ENCODE peak calls at places on chromosomes 4 and X, in nine cellular contexts. One of them, this sample, is unnamed.

GRCh38 chr4:98245226-98245625 is 16.0 kb upstream of the RAP1GDS1 start:
- DNase-seq in HCT116: no peak
- DNase-seq in epithelial cell of esophagus: no peak
- DNase-seq in CD8-positive, alpha-beta memory T cell: no peak
- DNase-seq in T-helper 17 cell: no peak
- DNase-seq in nucleus accumbens: no peak
- DNase-seq in stimulated activated CD4-positive, alpha-beta T cell treated with anti-CD3 and anti-CD28 coated beads, Interleukin-2, amount 100 ng/mL, for 4 hours: no peak
- DNase-seq in astrocyte of the hippocampus: no peak
- DNase-seq in activated B cell treated with CpG ODN at 0.5 μM for 24 hours: no peak
- DNase-seq in this sample: no peak

GRCh38 chr4:45971108-45971507 is 152.7 kb downstream of the GABRG1 start:
- DNase-seq in HCT116: no peak
- DNase-seq in epithelial cell of esophagus: no peak
- DNase-seq in CD8-positive, alpha-beta memory T cell: no peak
- DNase-seq in T-helper 17 cell: no peak
- DNase-seq in nucleus accumbens: no peak
- DNase-seq in stimulated activated CD4-positive, alpha-beta T cell treated with anti-CD3 and anti-CD28 coated beads, Interleukin-2, amount 100 ng/mL, for 4 hours: no peak
- DNase-seq in astrocyte of the hippocampus: no peak
- DNase-seq in activated B cell treated with CpG ODN at 0.5 μM for 24 hours: no peak
- DNase-seq in this sample: no peak

GRCh38 chr4:74158561-74159396 is 861 bp downstream of the MTHFD2L start:
- DNase-seq in HCT116: no peak
- DNase-seq in epithelial cell of esophagus: peak
- DNase-seq in CD8-positive, alpha-beta memory T cell: no peak
- DNase-seq in T-helper 17 cell: no peak
- DNase-seq in nucleus accumbens: no peak
- DNase-seq in stimulated activated CD4-positive, alpha-beta T cell treated with anti-CD3 and anti-CD28 coated beads, Interleukin-2, amount 100 ng/mL, for 4 hours: no peak
- DNase-seq in astrocyte of the hippocampus: peak
- DNase-seq in activated B cell treated with CpG ODN at 0.5 μM for 24 hours: no peak
- DNase-seq in this sample: no peak

GRCh38 chrX:104679175-104679574 is 113.2 kb downstream of the IL1RAPL2 start:
- DNase-seq in HCT116: no peak
- DNase-seq in epithelial cell of esophagus: no peak
- DNase-seq in CD8-positive, alpha-beta memory T cell: no peak
- DNase-seq in T-helper 17 cell: no peak
- DNase-seq in nucleus accumbens: no peak
- DNase-seq in stimulated activated CD4-positive, alpha-beta T cell treated with anti-CD3 and anti-CD28 coated beads, Interleukin-2, amount 100 ng/mL, for 4 hours: no peak
- DNase-seq in astrocyte of the hippocampus: no peak
- DNase-seq in activated B cell treated with CpG ODN at 0.5 μM for 24 hours: no peak
- DNase-seq in this sample: no peak

GRCh38 chr4:133968174-133968573 is 233.4 kb downstream of the PABPC4L start:
- DNase-seq in HCT116: no peak
- DNase-seq in epithelial cell of esophagus: no peak
- DNase-seq in CD8-positive, alpha-beta memory T cell: no peak
- DNase-seq in T-helper 17 cell: no peak
- DNase-seq in nucleus accumbens: no peak
- DNase-seq in stimulated activated CD4-positive, alpha-beta T cell treated with anti-CD3 and anti-CD28 coated beads, Interleukin-2, amount 100 ng/mL, for 4 hours: no peak
- DNase-seq in astrocyte of the hippocampus: no peak
- DNase-seq in activated B cell treated with CpG ODN at 0.5 μM for 24 hours: no peak
- DNase-seq in this sample: no peak

GRCh38 chr4:121711263-121712000 is 14.7 kb upstream of the ANXA5 start:
- DNase-seq in HCT116: peak
- DNase-seq in epithelial cell of esophagus: peak
- DNase-seq in CD8-positive, alpha-beta memory T cell: no peak
- DNase-seq in T-helper 17 cell: no peak
- DNase-seq in nucleus accumbens: peak
- DNase-seq in stimulated activated CD4-positive, alpha-beta T cell treated with anti-CD3 and anti-CD28 coated beads, Interleukin-2, amount 100 ng/mL, for 4 hours: no peak
- DNase-seq in astrocyte of the hippocampus: peak
- DNase-seq in activated B cell treated with CpG ODN at 0.5 μM for 24 hours: peak
- DNase-seq in this sample: no peak

GRCh38 chr4:40189997-40190396 is 6.8 kb upstream of the RHOH start:
- DNase-seq in HCT116: no peak
- DNase-seq in epithelial cell of esophagus: no peak
- DNase-seq in CD8-positive, alpha-beta memory T cell: no peak
- DNase-seq in T-helper 17 cell: no peak
- DNase-seq in nucleus accumbens: no peak
- DNase-seq in stimulated activated CD4-positive, alpha-beta T cell treated with anti-CD3 and anti-CD28 coated beads, Interleukin-2, amount 100 ng/mL, for 4 hours: no peak
- DNase-seq in astrocyte of the hippocampus: no peak
- DNase-seq in activated B cell treated with CpG ODN at 0.5 μM for 24 hours: no peak
- DNase-seq in this sample: no peak

GRCh38 chr4:103634236-103634635 is 85.5 kb downstream of the TACR3 start:
- DNase-seq in HCT116: peak
- DNase-seq in epithelial cell of esophagus: peak
- DNase-seq in CD8-positive, alpha-beta memory T cell: no peak
- DNase-seq in T-helper 17 cell: no peak
- DNase-seq in nucleus accumbens: no peak
- DNase-seq in stimulated activated CD4-positive, alpha-beta T cell treated with anti-CD3 and anti-CD28 coated beads, Interleukin-2, amount 100 ng/mL, for 4 hours: no peak
- DNase-seq in astrocyte of the hippocampus: no peak
- DNase-seq in activated B cell treated with CpG ODN at 0.5 μM for 24 hours: no peak
- DNase-seq in this sample: no peak

GRCh38 chrX:96688789-96689188 is 4.1 kb downstream of the DIAPH2 start:
- DNase-seq in HCT116: no peak
- DNase-seq in epithelial cell of esophagus: no peak
- DNase-seq in CD8-positive, alpha-beta memory T cell: no peak
- DNase-seq in T-helper 17 cell: no peak
- DNase-seq in nucleus accumbens: no peak
- DNase-seq in stimulated activated CD4-positive, alpha-beta T cell treated with anti-CD3 and anti-CD28 coated beads, Interleukin-2, amount 100 ng/mL, for 4 hours: no peak
- DNase-seq in astrocyte of the hippocampus: no peak
- DNase-seq in activated B cell treated with CpG ODN at 0.5 μM for 24 hours: no peak
- DNase-seq in this sample: no peak

GRCh38 chr4:55172694-55173287 is 47.4 kb upstream of the KDR start:
- DNase-seq in HCT116: no peak
- DNase-seq in epithelial cell of esophagus: peak
- DNase-seq in CD8-positive, alpha-beta memory T cell: no peak
- DNase-seq in T-helper 17 cell: no peak
- DNase-seq in nucleus accumbens: no peak
- DNase-seq in stimulated activated CD4-positive, alpha-beta T cell treated with anti-CD3 and anti-CD28 coated beads, Interleukin-2, amount 100 ng/mL, for 4 hours: no peak
- DNase-seq in astrocyte of the hippocampus: peak
- DNase-seq in activated B cell treated with CpG ODN at 0.5 μM for 24 hours: no peak
- DNase-seq in this sample: no peak